ENCODE peak calls at places on chromosomes 6 and 20, in four cellular contexts. G, L, D and K are unnamed samples.

GRCh38 chr6:157853902-157854481 is 30.9 kb downstream of the SNX9 start:
- DNase-seq in G (no peak), L (no peak), D (no peak), K (no peak)

GRCh38 chr6:125201961-125202729 is 48.6 kb downstream of the TPD52L1 start:
- DNase-seq in G (peak), L (no peak), D (no peak), K (no peak)

GRCh38 chr20:60695223-60695622 is 556.8 kb upstream of the CDH4 start:
- DNase-seq in G (peak), L (no peak), D (no peak), K (peak)

GRCh38 chr6:159594106-159594749 is 98.8 kb downstream of the SOD2 start:
- DNase-seq in G (peak), L (no peak), D (no peak), K (no peak)

GRCh38 chr6:37125779-37126553 is 44.0 kb upstream of the PIM1 start:
- DNase-seq in G (no peak), L (peak), D (peak), K (no peak)

GRCh38 chr6:120055071-120055470 is 705.5 kb upstream of the MAN1A1 start:
- DNase-seq in G (no peak), L (no peak), D (no peak), K (no peak)

GRCh38 chr6:17585766-17586502 is 14.2 kb upstream of the FAM8A1 start:
- DNase-seq in G (no peak), L (peak), D (no peak), K (no peak)

GRCh38 chr20:57445298-57445697 is 54.1 kb downstream of the RBM38 start:
- DNase-seq in G (peak), L (no peak), D (peak), K (no peak)

GRCh38 chr6:35168461-35168861 is 27.3 kb upstream of the TCP11 start:
- DNase-seq in G (no peak), L (peak), D (peak), K (no peak)

GRCh38 chr6:135163440-135163738 is 17.7 kb upstream of the MYB start:
- DNase-seq in G (no peak), L (no peak), D (no peak), K (peak)

GRCh38 chr20:58018590-58018989 is 209.9 kb downstream of the ANKRD60 start:
- DNase-seq in G (no peak), L (no peak), D (no peak), K (no peak)

GRCh38 chr20:31587545-31588389 is 17.3 kb upstream of the ID1 start:
- DNase-seq in G (peak), L (peak), D (peak), K (no peak)

GRCh38 chr6:39791850-39792500 is at the start of gene DAAM2:
- DNase-seq in G (peak), L (peak), D (peak), K (no peak)

GRCh38 chr6:93581371-93581770 is 162.0 kb upstream of the EPHA7 start:
- DNase-seq in G (no peak), L (no peak), D (no peak), K (no peak)

GRCh38 chr6:113875470-113875869 is 18.3 kb downstream of the MARCKS start:
- DNase-seq in G (peak), L (no peak), D (no peak), K (no peak)

GRCh38 chr6:122323361-122323760 is 76.1 kb upstream of the HSF2 start:
- DNase-seq in G (no peak), L (no peak), D (no peak), K (no peak)

GRCh38 chr6:37188962-37189510 is 19.1 kb downstream of the PIM1 start:
- DNase-seq in G (no peak), L (no peak), D (no peak), K (no peak)

GRCh38 chr6:142301421-142302391 is at the start of gene ADGRG6:
- DNase-seq in G (peak), L (peak), D (peak), K (peak)
- TF ChIP-seq CTCF in G (peak), L (peak), D (peak), K (peak)

GRCh38 chr20:62314711-62315302 is 12.0 kb downstream of the ADRM1 start:
- DNase-seq in G (no peak), L (no peak), D (no peak), K (no peak)

GRCh38 chr20:62317167-62317655 is 14.4 kb downstream of the ADRM1 start:
- DNase-seq in G (no peak), L (no peak), D (no peak), K (no peak)

GRCh38 chr20:62314339-62314638 is 11.5 kb downstream of the ADRM1 start:
- DNase-seq in G (no peak), L (no peak), D (no peak), K (no peak)

GRCh38 chr20:62316331-62317166 is 13.8 kb downstream of the ADRM1 start:
- DNase-seq in G (no peak), L (no peak), D (no peak), K (no peak)

DNA sequence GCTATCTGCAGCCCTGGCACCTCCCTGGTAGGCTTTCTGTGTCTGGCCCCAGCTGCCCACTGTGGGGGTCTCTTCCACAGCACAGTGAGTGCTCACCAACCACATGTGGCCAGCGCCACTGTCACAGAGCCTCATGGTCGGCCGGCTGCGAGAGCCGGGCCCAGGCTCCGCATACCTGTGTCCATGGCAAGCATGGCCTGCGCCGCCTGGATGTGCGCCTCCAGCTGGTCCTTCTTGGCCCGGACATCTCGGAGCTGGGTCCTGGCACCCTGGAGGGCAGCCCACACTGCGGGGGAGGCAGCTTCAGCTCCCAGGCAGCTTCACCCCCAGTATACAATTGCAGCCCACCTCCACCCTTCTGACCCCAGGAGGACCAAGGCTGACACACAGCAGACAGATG is 13.0 kb downstream of the ADRM1 start:
- DNase-seq in G (no peak), L (no peak), D (no peak), K (no peak)
- TF ChIP-seq CTCF in G (no peak), L (no peak), D (no peak), K (no peak)

DNA sequence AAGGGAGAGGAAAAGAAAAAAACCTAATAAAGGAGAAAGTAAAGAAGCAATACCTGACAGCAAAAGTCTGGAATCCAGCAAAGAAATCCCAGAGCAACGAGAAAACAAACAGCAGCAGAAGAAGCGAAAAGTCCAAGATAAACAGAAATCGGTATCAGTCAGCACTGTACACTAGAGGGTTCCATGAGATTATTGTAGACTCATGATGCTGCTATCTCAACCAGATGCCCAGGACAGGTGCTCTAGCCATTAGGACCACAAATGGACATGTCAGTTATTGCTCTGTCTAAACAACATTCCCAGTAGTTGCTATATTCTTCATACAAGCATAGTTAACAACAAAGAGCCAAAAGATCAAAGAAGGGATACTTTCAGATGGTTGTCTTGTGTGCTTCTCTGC is 70.8 kb upstream of the RNF146 start:
- DNase-seq in G (no peak), L (no peak), D (no peak), K (no peak)
- TF ChIP-seq CTCF in G (no peak), L (no peak), D (no peak), K (no peak)

GRCh38 chr6:10381133-10381829 is 33.6 kb downstream of the TFAP2A start:
- DNase-seq in G (no peak), L (peak), D (peak), K (peak)
- TF ChIP-seq CTCF in G (peak), L (peak), D (no peak), K (no peak)

GRCh38 chr6:137976430-137976829 is 109.4 kb downstream of the TNFAIP3 start:
- DNase-seq in G (no peak), L (no peak), D (no peak), K (peak)

GRCh38 chr6:137977814-137978213 is 110.8 kb downstream of the TNFAIP3 start:
- DNase-seq in G (peak), L (no peak), D (no peak), K (no peak)

GRCh38 chr6:137977206-137977605 is 110.1 kb downstream of the TNFAIP3 start:
- DNase-seq in G (no peak), L (no peak), D (no peak), K (no peak)

GRCh38 chr6:137973201-137973600 is 106.1 kb downstream of the TNFAIP3 start:
- DNase-seq in G (peak), L (no peak), D (no peak), K (no peak)

DNA sequence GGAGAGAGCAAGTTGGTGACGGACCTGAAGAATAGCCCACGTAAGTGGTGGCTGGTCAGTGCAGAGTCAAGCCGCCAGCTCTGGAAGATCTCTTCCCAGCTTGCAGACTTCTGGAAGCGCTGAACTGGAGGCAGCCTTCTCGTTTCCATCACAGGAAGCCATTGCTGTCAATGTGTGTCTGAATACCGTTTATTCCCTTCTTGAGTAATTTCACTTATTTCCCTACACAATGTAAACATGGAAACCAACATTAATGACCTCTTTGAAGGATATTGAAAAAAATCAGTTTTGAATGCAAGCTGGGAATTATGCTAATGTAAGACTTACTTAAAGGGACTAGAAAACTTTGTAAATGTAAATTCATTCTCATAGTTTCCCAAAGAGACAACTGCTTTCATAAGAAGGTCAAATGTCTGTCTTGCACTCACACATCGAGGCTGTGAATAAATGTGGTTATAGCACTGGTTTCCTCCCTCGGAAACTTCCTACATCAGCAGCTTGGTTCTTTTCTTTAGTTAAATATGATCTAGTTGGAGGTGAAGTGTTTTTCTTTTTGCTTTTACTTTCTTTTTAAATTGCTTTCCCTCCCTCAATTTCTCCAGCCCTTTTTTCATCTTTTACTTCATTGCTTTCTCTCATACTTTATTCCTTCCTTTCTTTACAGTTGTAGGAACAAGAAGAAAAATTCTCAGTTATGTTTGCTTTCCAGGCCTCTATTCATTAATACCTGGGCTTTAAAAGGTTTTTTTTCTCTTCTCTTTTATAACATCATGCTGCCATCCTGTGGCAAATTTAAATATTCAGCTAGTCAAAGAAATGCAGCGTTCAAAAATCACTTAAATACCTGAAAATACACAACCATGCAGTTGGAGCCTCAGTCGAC is 108.2 kb downstream of the TNFAIP3 start:
- DNase-seq in G (peak), L (no peak), D (no peak), K (peak)
- TF ChIP-seq CTCF in G (peak), L (peak), D (peak), K (peak)

DNA sequence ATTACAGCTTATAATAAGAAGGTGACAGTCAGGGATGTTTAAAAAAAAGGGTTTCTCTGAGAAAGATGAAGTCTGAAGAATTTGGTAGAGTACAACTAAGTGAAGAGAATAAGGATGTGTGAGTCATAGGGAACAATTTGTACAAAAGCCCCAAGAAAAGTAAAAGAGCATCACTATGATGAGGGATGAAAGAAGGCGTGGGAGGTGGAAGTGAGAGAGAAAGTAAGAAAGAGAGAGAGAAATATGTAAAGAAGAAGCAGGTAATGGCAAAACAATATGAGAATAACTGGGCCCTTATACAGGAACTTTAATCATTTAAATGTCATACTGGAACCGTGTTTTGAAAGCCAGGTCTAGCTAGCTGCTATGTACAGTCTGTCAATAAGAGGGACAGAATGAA is 179.4 kb downstream of the ASCC3 start:
- DNase-seq in G (no peak), L (no peak), D (no peak), K (peak)
- TF ChIP-seq CTCF in G (no peak), L (no peak), D (no peak), K (no peak)

DNA sequence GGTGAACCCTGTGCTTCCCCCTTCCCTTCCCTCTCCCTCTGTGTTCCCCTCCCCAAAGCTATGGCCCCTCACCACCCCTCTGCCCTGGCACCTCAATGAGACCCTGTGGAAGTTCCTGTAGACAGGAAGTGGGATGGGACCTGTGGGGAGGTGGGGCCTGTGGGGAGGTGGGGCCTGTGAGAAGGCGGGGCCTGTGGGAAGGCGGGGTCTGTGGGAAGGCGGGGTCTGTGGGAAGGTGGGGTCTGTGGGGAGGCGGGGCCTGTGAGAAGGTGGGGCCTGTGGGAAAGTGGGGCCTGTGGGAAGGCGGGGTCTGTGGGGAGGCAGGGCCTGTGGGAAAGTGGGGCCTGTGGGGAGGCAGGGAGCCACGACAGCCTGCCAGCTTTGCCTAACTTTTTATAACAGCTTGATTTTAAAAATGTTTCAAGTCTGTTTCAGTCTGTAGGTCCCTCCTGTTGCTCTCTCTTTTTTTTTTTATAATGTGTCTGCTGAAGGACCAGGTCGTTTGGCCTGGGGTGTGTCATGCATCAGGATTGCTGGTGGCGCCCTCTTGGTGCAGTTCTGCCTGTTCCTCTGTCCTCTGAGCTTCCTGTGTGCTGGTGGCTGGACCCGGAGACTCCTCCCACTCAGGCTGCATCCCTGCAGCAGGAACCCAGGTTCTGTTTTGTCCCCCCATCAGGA is 70.5 kb upstream of the SLCO4A1 start:
- DNase-seq in G (no peak), L (no peak), D (no peak), K (peak)
- TF ChIP-seq CTCF in G (no peak), L (peak), D (no peak), K (peak)

GRCh38 chr20:44461142-44461802 is 14.4 kb upstream of the TTPAL start:
- DNase-seq in G (no peak), L (no peak), D (no peak), K (no peak)
- TF ChIP-seq CTCF in G (no peak), L (no peak), D (no peak), K (peak)